ENCODE peak calls at places on chromosomes 12 and 14, in ten cellular contexts. P, J, O, S, D, B, X, Q, C and I are unnamed samples. For H3K9me3, the result is how much of the 10 kb centered on the place peaks cover.

GRCh38 chr12:62732861-62733427 is 202.0 kb downstream of the PPM1H start:
- DNase-seq in O (peak), X (no peak), S (no peak), Q (no peak), D (no peak), J (no peak), B (no peak), P (no peak), C (no peak), I (no peak)

GRCh38 chr12:71046215-71046614 is 111.6 kb downstream of the TSPAN8 start:
- DNase-seq in J (no peak), P (no peak), B (no peak), S (no peak), X (no peak), D (no peak), Q (no peak), C (no peak), O (peak), I (no peak)

GRCh38 chr12:62372134-62372533 is 94.5 kb upstream of the MON2 start:
- DNase-seq in C (no peak), O (no peak), D (no peak), S (no peak), X (no peak), P (no peak), B (no peak), J (no peak), Q (no peak), I (no peak)

GRCh38 chr12:100877776-100878175 is 83.2 kb downstream of the ANO4 start:
- DNase-seq in D (no peak), C (no peak), Q (no peak), J (no peak), X (no peak), P (no peak), B (no peak), O (no peak), S (no peak), I (no peak)

GRCh38 chr14:73888460-73888725 is 1.7 kb downstream of the ZNF410 start:
- DNase-seq in X (no peak), Q (no peak), J (no peak), B (no peak), O (no peak), S (no peak), P (no peak), C (no peak), D (no peak), I (no peak)

GRCh38 chr12:15581006-15581405 is 208.2 kb downstream of the EPS8 start:
- DNase-seq in O (no peak), B (no peak), Q (no peak), J (peak), P (no peak), C (no peak), D (no peak), S (no peak), X (no peak), I (no peak)

GRCh38 chr12:76914102-76914859 is 35.5 kb upstream of the CSRP2 start:
- DNase-seq in C (no peak), Q (no peak), X (no peak), O (no peak), P (no peak), S (no peak), B (no peak), J (no peak), D (no peak), I (no peak)

GRCh38 chr12:79250955-79251354 is 386.4 kb downstream of the SYT1 start:
- DNase-seq in X (no peak), C (no peak), O (no peak), D (no peak), P (no peak), J (no peak), Q (no peak), B (no peak), S (no peak), I (no peak)

DNA sequence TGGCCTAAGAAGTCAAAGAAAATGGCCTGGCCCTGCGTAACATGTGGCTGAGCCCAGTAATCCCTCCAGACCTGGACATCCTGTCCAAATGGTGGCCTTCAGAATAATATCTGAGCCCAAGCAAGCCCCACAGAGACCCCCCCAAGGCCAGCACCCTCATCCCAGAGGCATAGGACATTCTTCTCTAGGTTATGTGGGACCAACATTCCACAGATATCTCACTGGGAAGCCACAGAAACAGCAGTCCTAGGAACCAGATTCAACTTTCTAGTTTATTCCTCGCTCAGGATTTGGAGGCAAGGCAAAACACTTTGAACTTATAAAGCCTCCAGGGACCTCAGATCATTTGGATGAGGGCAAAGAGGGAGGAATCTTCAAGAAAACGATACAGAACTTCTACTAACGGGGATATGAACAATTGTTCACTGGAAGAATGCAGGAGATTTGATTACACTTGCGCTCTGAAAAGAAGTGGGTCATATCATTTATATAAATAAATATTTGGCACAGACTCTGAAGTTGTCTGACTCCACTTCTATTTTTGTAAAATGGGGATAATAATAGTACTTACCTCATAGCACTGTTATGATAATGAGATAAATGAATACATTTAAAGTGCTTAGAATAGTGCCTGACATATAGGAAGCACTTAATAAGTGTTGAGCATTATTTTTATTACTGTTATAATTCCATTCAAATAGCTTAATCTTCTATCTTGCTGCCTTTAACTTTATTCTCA is 171.5 kb downstream of the NUAK1 start:
- DNase-seq in P (no peak), B (no peak), C (no peak), D (no peak), J (no peak), S (no peak), O (peak), Q (no peak), X (no peak), I (no peak)
- H3K4me3 ChIP-seq in P (no peak), B (no peak), C (no peak), D (no peak), J (no peak), S (no peak), O (no peak), Q (no peak), X (no peak), I (no peak)

DNA sequence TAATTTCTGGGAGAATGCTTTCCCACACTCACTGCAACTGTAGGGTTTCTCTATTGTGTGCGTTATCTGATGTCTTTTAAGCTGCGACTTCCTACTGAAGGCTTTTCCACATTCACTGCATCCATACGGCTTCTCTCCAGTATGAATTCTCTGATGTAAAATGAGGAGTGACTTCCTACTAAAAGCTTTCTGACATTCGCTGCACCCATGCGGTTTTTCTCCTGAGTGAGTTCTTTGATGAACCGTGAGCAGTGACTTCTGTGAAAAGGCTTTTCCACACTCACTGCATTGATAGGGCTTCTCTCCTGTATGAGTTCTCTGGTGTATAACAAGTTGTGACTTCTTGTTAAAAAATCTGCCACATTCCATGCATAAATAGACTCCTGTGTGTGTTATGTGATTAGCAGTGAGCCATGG is 29.7 kb downstream of the ZNF605 start:
- DNase-seq in P (no peak), D (no peak), X (no peak), C (no peak), J (no peak), S (no peak), O (no peak), B (no peak), Q (no peak), I (no peak)
- H3K9me3 ChIP-seq in P (half or more), D (half or more), X (half or more), C (half or more), J (half or more), S (under half), O (half or more), B (half or more), Q (under half), I (under half)

DNA sequence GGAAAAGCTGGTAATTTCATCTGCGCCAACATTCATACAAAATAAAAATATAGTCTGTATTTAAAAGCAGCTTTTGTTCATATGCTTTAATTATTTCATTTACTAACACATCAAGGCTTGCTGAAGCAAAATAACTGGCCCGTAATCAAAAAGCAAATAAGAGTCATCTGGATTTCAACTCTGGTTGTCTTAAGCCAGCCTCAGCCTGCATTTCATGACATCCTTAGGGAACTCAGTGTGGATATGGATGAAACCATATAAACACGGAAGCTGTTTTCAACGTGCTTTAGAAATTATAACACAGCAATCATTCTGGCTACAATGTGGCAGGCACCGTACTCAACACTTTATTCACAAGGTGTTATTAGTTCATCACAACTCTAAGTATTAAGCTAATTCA is 852 bp downstream of the COX16 start:
- DNase-seq in O (no peak), X (no peak), S (no peak), Q (no peak), D (no peak), J (no peak), C (no peak), B (no peak), P (no peak), I (no peak)
- H3K4me3 ChIP-seq in O (peak), X (peak), S (peak), Q (peak), D (peak), J (peak), C (peak), B (peak), P (peak), I (peak)

DNA sequence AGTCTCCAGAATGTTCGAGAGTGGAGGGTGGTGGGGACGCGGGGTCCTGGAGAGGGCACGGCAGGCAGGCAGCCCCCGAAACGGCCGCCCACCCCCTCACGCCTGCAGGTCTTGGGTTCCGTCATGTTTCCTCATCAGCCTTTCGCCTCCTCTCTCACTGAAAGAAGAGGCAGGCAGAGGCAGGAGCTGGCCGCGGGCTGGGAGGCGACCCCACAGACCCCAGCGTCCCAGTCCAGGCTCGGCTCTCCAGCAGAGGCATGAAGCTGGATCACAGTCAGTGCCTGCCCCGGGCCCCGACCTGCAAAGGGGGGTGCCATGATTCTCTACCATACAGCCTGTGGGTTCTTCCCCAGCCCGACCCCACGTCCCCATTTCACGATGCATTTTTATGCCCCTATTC is 13.4 kb downstream of the GALNT9 start:
- DNase-seq in J (no peak), Q (no peak), O (no peak), D (no peak), B (no peak), C (no peak), S (no peak), X (no peak), P (no peak), I (no peak)
- H3K9me3 ChIP-seq in J (under half), Q (under half), O (under half), D (under half), B (under half), C (under half), S (under half), X (under half), P (under half), I (under half)

DNA sequence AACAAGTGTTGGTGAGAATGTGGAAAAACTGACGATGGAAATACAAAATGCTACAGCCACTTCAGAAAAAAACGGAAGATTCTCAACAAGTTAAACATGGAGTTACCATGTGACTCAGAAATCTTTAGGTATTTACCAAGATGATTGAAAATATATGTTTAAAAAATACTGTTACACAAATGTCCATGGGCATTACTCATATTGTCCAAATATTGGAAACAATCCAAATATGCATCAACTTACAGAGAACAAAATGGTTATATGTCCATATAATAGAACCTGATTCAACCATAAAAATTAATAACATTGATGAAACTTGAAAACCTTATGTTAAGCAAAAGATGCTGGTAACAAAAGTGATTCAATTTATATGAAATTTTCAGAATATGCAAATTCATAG is 1057.7 kb upstream of the TMEM132C start:
- DNase-seq in O (no peak), J (no peak), B (no peak), Q (no peak), S (no peak), P (no peak), D (no peak), C (no peak), X (no peak), I (no peak)
- H3K4me3 ChIP-seq in O (no peak), J (no peak), B (no peak), Q (no peak), S (no peak), P (no peak), D (no peak), C (no peak), X (no peak), I (no peak)